ENCODE peak calls at places on chromosomes 4 and X, in six cellular contexts. L, C, D, G, F and N are unnamed samples.
A peak's percentile ranks its signal among the peaks of the same experiment; 100 is the strongest.

GRCh38 chrX:130020661-130021324 is 38.4 kb downstream of the BCORL1 start:
- DNase-seq in G (no peak), L (no peak), C (no peak), D (no peak), F (no peak), N (no peak)

GRCh38 chr4:153152453-153153338 is 51.5 kb upstream of the TRIM2 start:
- DNase-seq in C (no peak), D (no peak), G (peak; percentile 64), L (peak; percentile 73), F (no peak), N (peak; percentile 31)

GRCh38 chr4:52863324-52863723 is 1.2 kb downstream of the RASL11B start:
- DNase-seq in L (no peak), G (no peak), D (no peak), C (no peak), F (no peak), N (no peak)

GRCh38 chr4:101944649-101945048 is 154.1 kb downstream of the BANK1 start:
- DNase-seq in L (no peak), D (no peak), F (no peak), C (no peak), G (no peak), N (no peak)

GRCh38 chrX:134377537-134377936 is 82.4 kb upstream of the HPRT1 start:
- DNase-seq in G (no peak), L (peak; percentile 34), F (peak; percentile 62), C (no peak), D (no peak), N (peak; percentile 64)

GRCh38 chr4:31071807-31072486 is 351.8 kb downstream of the PCDH7 start:
- DNase-seq in G (no peak), L (no peak), F (no peak), D (no peak), C (no peak), N (no peak)

GRCh38 chr4:180688480-180688879 is 1554.7 kb upstream of the TENM3 start:
- DNase-seq in G (no peak), L (no peak), C (no peak), D (no peak), F (no peak), N (no peak)

GRCh38 chr4:153904011-153904410 is 115.1 kb upstream of the SFRP2 start:
- DNase-seq in D (no peak), G (no peak), L (no peak), F (no peak), C (no peak), N (no peak)

GRCh38 chrX:71053217-71053621 is 14.9 kb downstream of the SNX12 start:
- DNase-seq in L (peak; percentile 11), G (no peak), F (no peak), D (no peak), C (no peak), N (peak; percentile 85)

GRCh38 chr4:57102050-57102564 is 8.1 kb downstream of the IGFBP7 start:
- DNase-seq in D (no peak), L (no peak), F (peak; percentile 81), G (no peak), C (peak; percentile 37), N (no peak)

GRCh38 chrX:84248226-84248625 is 60.2 kb upstream of the RPS6KA6 start:
- DNase-seq in D (no peak), L (no peak), F (no peak), G (no peak), C (no peak), N (no peak)

GRCh38 chr4:101238706-101239105 is 108.6 kb downstream of the PPP3CA start:
- DNase-seq in C (no peak), G (no peak), L (no peak), D (no peak), F (no peak), N (no peak)

GRCh38 chr4:54006755-54007154 is 57.6 kb downstream of the CHIC2 start:
- DNase-seq in L (no peak), C (no peak), G (no peak), D (no peak), F (no peak), N (no peak)

GRCh38 chr4:38189445-38189844 is 229.2 kb downstream of the PTTG2 start:
- DNase-seq in D (peak; percentile 40), G (no peak), F (peak; percentile 74), C (no peak), L (no peak), N (no peak)

GRCh38 chr4:107951551-107951950 is 20.2 kb downstream of the CYP2U1 start:
- DNase-seq in L (peak; percentile 5), F (no peak), G (no peak), C (no peak), D (no peak), N (no peak)

GRCh38 chrX:80578518-80579105 is 158.4 kb downstream of the TENT5D start:
- DNase-seq in L (peak; percentile 31), C (no peak), G (no peak), F (peak; percentile 24), D (peak; percentile 4), N (peak; percentile 47)

GRCh38 chrX:119648421-119648775 is 42.2 kb upstream of the NKRF start:
- DNase-seq in D (no peak), F (no peak), C (no peak), G (no peak), L (no peak), N (peak; percentile 21)

GRCh38 chr4:159791334-159791733 is 688.5 kb downstream of the RAPGEF2 start:
- DNase-seq in D (no peak), F (no peak), L (no peak), G (no peak), C (no peak), N (no peak)
- H3K4me1 ChIP-seq in D (no peaks in the 10 kb centered on the region), F (no peaks in the 10 kb centered on the region), L (no peaks in the 10 kb centered on the region), G (no peaks in the 10 kb centered on the region), C (no peaks in the 10 kb centered on the region), N (no peaks in the 10 kb centered on the region)

GRCh38 chrX:24147165-24147564 is 2.4 kb upstream of the ZFX start:
- DNase-seq in F (no peak), C (no peak), L (no peak), D (no peak), G (no peak), N (no peak)

GRCh38 chrX:24148118-24148517 is 1.4 kb upstream of the ZFX start:
- DNase-seq in G (no peak), D (no peak), C (no peak), F (no peak), L (no peak), N (peak; percentile 52)

GRCh38 chrX:24149346-24150050 is at the start of gene ZFX:
- DNase-seq in F (peak; percentile 74), D (no peak), G (peak; percentile 81), L (peak; percentile 77), C (peak; percentile 62), N (peak; percentile 51)

GRCh38 chrX:24150051-24150790 is 692 bp downstream of the ZFX start:
- DNase-seq in G (peak; percentile 91), C (peak; percentile 88), L (peak; percentile 97), D (no peak), F (peak; percentile 94), N (peak; percentile 80)

GRCh38 chrX:24148535-24149345 is 789 bp upstream of the ZFX start:
- DNase-seq in C (peak; percentile 17), L (peak; percentile 50), D (no peak), G (peak; percentile 52), F (peak; percentile 63), N (no peak)
- H3K4me1 ChIP-seq in C (peaks cover 3% of the 10 kb centered on the region), L (peaks cover 60% of the 10 kb centered on the region), D (peaks cover 51% of the 10 kb centered on the region), G (peaks cover 44% of the 10 kb centered on the region), F (peaks cover 55% of the 10 kb centered on the region), N (peaks cover 26% of the 10 kb centered on the region)

GRCh38 chr4:6938237-6938636 is 28.6 kb downstream of the TBC1D14 start:
- DNase-seq in C (no peak), F (no peak), D (no peak), L (no peak), G (no peak), N (no peak)
- H3K4me1 ChIP-seq in C (peaks cover 7% of the 10 kb centered on the region), F (peaks cover 30% of the 10 kb centered on the region), D (peaks cover 22% of the 10 kb centered on the region), L (peaks cover 47% of the 10 kb centered on the region), G (peaks cover 46% of the 10 kb centered on the region), N (peaks cover 28% of the 10 kb centered on the region)

GRCh38 chr4:176272799-176273198 is 3.8 kb upstream of the ASB5 start:
- DNase-seq in G (no peak), L (no peak), C (no peak), F (peak; percentile 12), D (no peak), N (no peak)
- H3K4me1 ChIP-seq in G (no peaks in the 10 kb centered on the region), L (no peaks in the 10 kb centered on the region), C (no peaks in the 10 kb centered on the region), F (peaks cover 38% of the 10 kb centered on the region), D (peaks cover 28% of the 10 kb centered on the region), N (no peaks in the 10 kb centered on the region)

GRCh38 chr4:55183926-55184599 is 58.7 kb upstream of the KDR start:
- DNase-seq in C (peak; percentile 26), L (peak; percentile 70), F (peak; percentile 53), G (no peak), D (peak; percentile 90), N (no peak)

GRCh38 chr4:55181606-55182005 is 56.2 kb upstream of the KDR start:
- DNase-seq in F (no peak), L (no peak), D (no peak), C (no peak), G (no peak), N (no peak)

GRCh38 chr4:55186700-55187099 is 61.3 kb upstream of the KDR start:
- DNase-seq in L (no peak), F (no peak), D (no peak), G (no peak), C (no peak), N (no peak)

GRCh38 chr4:55184600-55185523 is 59.5 kb upstream of the KDR start:
- DNase-seq in D (peak; percentile 52), G (no peak), C (no peak), L (peak; percentile 55), F (peak; percentile 21), N (peak; percentile 33)

GRCh38 chr4:55186123-55186522 is 60.7 kb upstream of the KDR start:
- DNase-seq in C (no peak), G (no peak), L (no peak), F (no peak), D (no peak), N (no peak)
- H3K4me1 ChIP-seq in C (no peaks in the 10 kb centered on the region), G (no peaks in the 10 kb centered on the region), L (peaks cover 5% of the 10 kb centered on the region), F (peaks cover 5% of the 10 kb centered on the region), D (peaks cover 17% of the 10 kb centered on the region), N (no peaks in the 10 kb centered on the region)

DNA sequence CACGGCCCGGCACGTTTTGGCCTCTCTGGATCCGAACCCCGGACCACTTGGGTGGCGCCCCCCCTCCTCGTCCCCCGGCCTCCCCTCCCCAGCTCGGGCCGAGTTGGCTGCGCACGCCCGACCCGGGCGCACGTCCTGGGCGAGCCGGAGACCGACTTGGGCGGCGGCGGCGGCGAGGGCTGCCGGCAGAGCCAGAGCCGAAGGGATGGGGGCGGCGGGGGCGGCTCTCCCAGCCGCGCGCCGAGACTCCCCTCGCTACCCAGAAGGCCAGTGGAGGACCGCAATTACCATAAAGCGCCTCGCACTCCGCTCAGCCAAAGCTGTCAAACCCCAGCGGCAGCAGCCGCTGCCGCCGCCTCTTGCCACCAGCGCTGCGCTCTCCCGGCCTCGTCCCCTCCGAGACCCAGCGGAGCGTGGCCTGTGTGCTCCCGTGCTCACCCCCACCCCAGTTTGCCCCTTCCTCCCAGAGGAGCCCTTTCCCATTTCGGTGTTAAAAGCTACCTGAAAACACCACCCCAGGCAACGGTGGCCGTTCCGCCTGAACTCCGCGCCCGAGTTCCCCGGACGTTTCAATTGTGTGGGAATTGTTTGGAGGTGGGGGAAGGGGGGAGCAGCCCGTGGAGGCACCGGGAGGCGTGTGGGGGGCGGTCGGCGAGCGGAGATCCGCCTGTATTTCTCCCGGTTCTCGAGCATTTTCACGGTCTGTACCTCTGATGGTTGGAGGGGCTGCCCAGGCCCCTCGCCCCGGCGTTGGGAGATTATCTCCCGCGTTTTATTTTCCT is 697 bp upstream of the BCOR start:
- DNase-seq in G (peak; percentile 78), C (no peak), D (no peak), F (peak; percentile 71), L (peak; percentile 83), N (peak; percentile 71)
- H3K4me1 ChIP-seq in G (peaks cover 12% of the 10 kb centered on the region), C (peaks cover 5% of the 10 kb centered on the region), D (peaks cover 10% of the 10 kb centered on the region), F (peaks cover 25% of the 10 kb centered on the region), L (peaks cover 46% of the 10 kb centered on the region), N (peaks cover 22% of the 10 kb centered on the region)

GRCh38 chr4:184420402-184420801 is 53.9 kb downstream of the IRF2 start:
- DNase-seq in G (no peak), D (no peak), L (no peak), C (no peak), F (no peak), N (peak; percentile 65)
- H3K4me1 ChIP-seq in G (peaks cover 55% of the 10 kb centered on the region), D (peaks cover 32% of the 10 kb centered on the region), L (peaks cover 6% of the 10 kb centered on the region), C (peaks cover 7% of the 10 kb centered on the region), F (peaks cover 18% of the 10 kb centered on the region), N (peaks cover 77% of the 10 kb centered on the region)